ENCODE peak calls at places on chromosomes 11 and 22, in four cellular contexts. V, L, Q and K are unnamed samples.

GRCh38 chr22:50317178-50317577 is 9.6 kb downstream of the DENND6B start:
- DNase-seq in V (no peak), L (no peak), Q (no peak), K (no peak)

GRCh38 chr11:35165416-35166368 is 26.7 kb downstream of the CD44 start:
- DNase-seq in V (no peak), L (no peak), Q (peak), K (no peak)

GRCh38 chr11:129950319-129951034 is 52.2 kb downstream of the PRDM10 start:
- DNase-seq in V (no peak), L (peak), Q (peak), K (peak)

GRCh38 chr11:130706572-130706971 is 209.7 kb downstream of the SNX19 start:
- DNase-seq in V (no peak), L (no peak), Q (no peak), K (no peak)

GRCh38 chr11:44755553-44756505 is 29.1 kb downstream of the TSPAN18 start:
- DNase-seq in V (no peak), L (no peak), Q (no peak), K (no peak)

GRCh38 chr11:129117595-129118350 is 74.4 kb downstream of the ARHGAP32 start:
- DNase-seq in V (peak), L (peak), Q (peak), K (no peak)

GRCh38 chr22:40817737-40818136 is 1.4 kb downstream of the SLC25A17 start:
- DNase-seq in V (no peak), L (no peak), Q (no peak), K (no peak)

GRCh38 chr11:72314600-72315386 is 70.8 kb upstream of the PHOX2A start:
- DNase-seq in V (no peak), L (no peak), Q (no peak), K (no peak)

GRCh38 chr11:44407211-44407996 is 97.5 kb upstream of the ALX4 start:
- DNase-seq in V (no peak), L (no peak), Q (no peak), K (no peak)

GRCh38 chr11:35223429-35223828 is 84.5 kb downstream of the CD44 start:
- DNase-seq in V (peak), L (no peak), Q (no peak), K (no peak)

GRCh38 chr22:27405672-27406388 is 395.7 kb downstream of the MN1 start:
- DNase-seq in V (peak), L (no peak), Q (peak), K (peak)

GRCh38 chr11:36079911-36080310 is 136.0 kb downstream of the LDLRAD3 start:
- DNase-seq in V (no peak), L (no peak), Q (no peak), K (no peak)